ENCODE peak calls at places on chromosomes 4 and X, in nine cellular contexts. F, G, W, L, R, P, J, V and O are unnamed samples.

GRCh38 chr4:165489786-165490185 is 111.0 kb downstream of the CPE start:
- DNase-seq in F (no peak), G (no peak), W (no peak), L (no peak), R (no peak), P (no peak), J (no peak), V (no peak), O (peak; percentile 37)

GRCh38 chr4:81069706-81070331 is 39.3 kb downstream of the BMP3 start:
- DNase-seq in F (peak; percentile 90), G (peak; percentile 85), W (peak; percentile 50), L (peak; percentile 78), R (peak; percentile 65), P (peak; percentile 91), J (peak; percentile 4), V (peak; percentile 35), O (peak; percentile 95)

GRCh38 chr4:25098964-25099843 is 61.0 kb downstream of the SEPSECS start:
- DNase-seq in F (peak; percentile 63), G (peak; percentile 5), W (no peak), L (no peak), R (no peak), P (no peak), J (no peak), V (no peak), O (peak; percentile 15)

GRCh38 chr4:163556169-163556568 is 61.7 kb downstream of the TMA16 start:
- DNase-seq in F (peak; percentile 10), G (no peak), W (no peak), L (no peak), R (no peak), P (peak; percentile 7), J (no peak), V (no peak), O (no peak)

GRCh38 chr4:40856836-40857362 is 107.1 kb downstream of the NSUN7 start:
- DNase-seq in F (peak; percentile 38), G (peak; percentile 54), W (peak; percentile 52), L (no peak), R (peak; percentile 64), P (peak; percentile 87), J (peak; percentile 40), V (no peak), O (peak; percentile 38)

GRCh38 chr4:54337007-54337406 is 107.9 kb downstream of the PDGFRA start:
- DNase-seq in F (no peak), G (no peak), W (no peak), L (no peak), R (no peak), P (no peak), J (no peak), V (no peak), O (no peak)

GRCh38 chr4:32931475-32931874 is 2211.3 kb downstream of the PCDH7 start:
- DNase-seq in F (no peak), G (no peak), W (no peak), L (no peak), R (no peak), P (no peak), J (no peak), V (no peak), O (peak; percentile 7)

GRCh38 chr4:76301068-76301774 is 5.3 kb upstream of the STBD1 start:
- DNase-seq in F (peak; percentile 89), G (peak; percentile 66), W (no peak), L (peak; percentile 65), R (peak; percentile 63), P (peak; percentile 74), J (no peak), V (no peak), O (peak; percentile 86)

GRCh38 chrX:1534321-1535168 is 2.4 kb downstream of the P2RY8 start:
- DNase-seq in F (no peak), G (no peak), W (no peak), L (no peak), R (peak; percentile 36), P (no peak), J (no peak), V (no peak), O (no peak)

GRCh38 chrX:96843566-96843965 is 40.1 kb upstream of the RPA4 start:
- DNase-seq in F (no peak), G (no peak), W (no peak), L (no peak), R (no peak), P (peak; percentile 43), J (no peak), V (no peak), O (no peak)

GRCh38 chr4:47349323-47349722 is 114.2 kb downstream of the COMMD8 start:
- DNase-seq in F (peak; percentile 89), G (no peak), W (no peak), L (peak; percentile 55), R (no peak), P (no peak), J (no peak), V (no peak), O (peak; percentile 36)

GRCh38 chrX:109372716-109373115 is 109.2 kb downstream of the GUCY2F start:
- DNase-seq in F (no peak), G (no peak), W (no peak), L (no peak), R (no peak), P (no peak), J (no peak), V (no peak), O (no peak)

GRCh38 chrX:135304741-135305140 is 4.5 kb upstream of the ETDC start:
- DNase-seq in F (no peak), G (no peak), W (no peak), L (no peak), R (no peak), P (no peak), J (no peak), V (no peak), O (no peak)

GRCh38 chrX:69025802-69026301 is 139.4 kb downstream of the PJA1 start:
- DNase-seq in F (peak; percentile 81), G (peak; percentile 51), W (no peak), L (no peak), R (no peak), P (no peak), J (no peak), V (no peak), O (peak; percentile 20)

GRCh38 chr4:120850048-120850599 is 72.4 kb downstream of the PRDM5 start:
- DNase-seq in F (peak; percentile 68), G (no peak), W (no peak), L (no peak), R (no peak), P (no peak), J (no peak), V (no peak), O (peak; percentile 77)

GRCh38 chr4:57378766-57379165 is 268.6 kb upstream of the IGFBP7 start:
- DNase-seq in F (peak; percentile 2), G (peak; percentile 4), W (no peak), L (no peak), R (no peak), P (no peak), J (no peak), V (no peak), O (peak; percentile 35)

GRCh38 chr4:89303177-89303576 is 4.4 kb downstream of the GPRIN3 start:
- DNase-seq in F (no peak), G (peak; percentile 91), W (no peak), L (no peak), R (no peak), P (no peak), J (no peak), V (peak; percentile 32), O (no peak)

GRCh38 chr4:4386736-4387392 is at the start of gene NSG1:
- DNase-seq in F (peak; percentile 18), G (peak; percentile 13), W (peak; percentile 8), L (no peak), R (no peak), P (peak; percentile 72), J (no peak), V (peak; percentile 21), O (peak; percentile 52)

GRCh38 chrX:24341795-24342194 is 18.6 kb upstream of the SUPT20HL1 start:
- DNase-seq in F (peak; percentile 81), G (no peak), W (no peak), L (no peak), R (no peak), P (no peak), J (no peak), V (no peak), O (peak; percentile 29)

GRCh38 chrX:68868902-68869800 is 40.3 kb downstream of the EFNB1 start:
- DNase-seq in F (no peak), G (peak; percentile 4), W (no peak), L (no peak), R (no peak), P (no peak), J (no peak), V (no peak), O (no peak)

GRCh38 chrX:9197231-9197630 is 163.3 kb upstream of the FAM9B start:
- DNase-seq in F (peak; percentile 75), G (no peak), W (no peak), L (no peak), R (no peak), P (no peak), J (no peak), V (no peak), O (peak; percentile 28)

GRCh38 chr4:97942137-97942536 is 201.1 kb downstream of the STPG2 start:
- DNase-seq in F (no peak), G (no peak), W (no peak), L (no peak), R (no peak), P (no peak), J (no peak), V (no peak), O (no peak)

GRCh38 chr4:107468812-107469211 is 251.2 kb downstream of the PAPSS1 start:
- DNase-seq in F (no peak), G (no peak), W (no peak), L (no peak), R (no peak), P (peak; percentile 4), J (no peak), V (no peak), O (no peak)

GRCh38 chrX:13398073-13398823 is 78.4 kb upstream of the ATXN3L start:
- DNase-seq in F (peak; percentile 100), G (peak; percentile 99), W (no peak), L (peak; percentile 84), R (no peak), P (no peak), J (no peak), V (no peak), O (peak; percentile 97)

GRCh38 chr4:41507292-41507933 is 30.5 kb upstream of the LIMCH1 start:
- DNase-seq in F (no peak), G (peak; percentile 73), W (no peak), L (no peak), R (no peak), P (no peak), J (no peak), V (no peak), O (peak; percentile 17)

GRCh38 chr4:113397114-113397701 is 347.8 kb downstream of the ANK2 start:
- DNase-seq in F (peak; percentile 82), G (no peak), W (no peak), L (no peak), R (no peak), P (no peak), J (no peak), V (no peak), O (peak; percentile 73)

GRCh38 chr4:129362685-129363274 is 266.8 kb downstream of the C4orf33 start:
- DNase-seq in F (peak; percentile 60), G (peak; percentile 63), W (peak; percentile 48), L (peak; percentile 25), R (peak; percentile 44), P (peak; percentile 84), J (peak; percentile 5), V (peak; percentile 15), O (peak; percentile 91)

GRCh38 chr4:98209111-98209510 is 52.1 kb upstream of the RAP1GDS1 start:
- DNase-seq in F (no peak), G (no peak), W (no peak), L (no peak), R (no peak), P (no peak), J (no peak), V (no peak), O (no peak)

GRCh38 chr4:158962396-158962795 is 140.5 kb upstream of the RAPGEF2 start:
- DNase-seq in F (no peak), G (no peak), W (no peak), L (no peak), R (no peak), P (no peak), J (no peak), V (no peak), O (no peak)

GRCh38 chr4:30789219-30789671 is 69.1 kb downstream of the PCDH7 start:
- DNase-seq in F (no peak), G (no peak), W (no peak), L (no peak), R (no peak), P (peak; percentile 18), J (no peak), V (no peak), O (peak; percentile 25)

GRCh38 chrX:34879876-34880275 is 62.7 kb upstream of the FAM47B start:
- DNase-seq in F (no peak), G (no peak), W (no peak), L (no peak), R (no peak), P (no peak), J (no peak), V (no peak), O (no peak)